ENCODE peak calls at places on chromosomes 13 and 19, in eight cellular contexts. X is lower lobe of right lung; Y is aorta; D is CD4-positive, alpha-beta memory T cell; H is tibial artery; Z is GM23248; G is neural progenitor cell; N is stomach. C is an unnamed sample. For H3K27me3, the result is how much of the 10 kb centered on the place peaks cover.

GRCh38 chr19:4657262-4657661 is 12.9 kb downstream of the MYDGF start:
- DNase-seq in X (no peak), Y (no peak), D (no peak), H (no peak), Z (no peak), G (no peak), N (no peak), C (no peak)

GRCh38 chr13:43054803-43055802 is 31.7 kb downstream of the DNAJC15 start:
- DNase-seq in X (no peak), Y (no peak), D (peak), H (no peak), Z (peak), G (peak), N (no peak), C (no peak)

GRCh38 chr13:94479559-94480095 is at the start of gene DCT:
- DNase-seq in X (no peak), Y (no peak), D (no peak), H (no peak), Z (no peak), G (peak), N (no peak), C (no peak)

GRCh38 chr19:5058456-5059190 is 89.7 kb downstream of the KDM4B start:
- DNase-seq in X (no peak), Y (no peak), D (no peak), H (no peak), Z (peak), G (no peak), N (no peak), C (no peak)

GRCh38 chr19:17138937-17139598 is 63.5 kb downstream of the MYO9B start:
- DNase-seq in X (peak), Y (no peak), D (no peak), H (no peak), Z (no peak), G (no peak), N (peak), C (no peak)

GRCh38 chr13:39699274-39699673 is 43.8 kb downstream of the COG6 start:
- DNase-seq in X (no peak), Y (no peak), D (no peak), H (no peak), Z (no peak), G (no peak), N (no peak), C (no peak)

GRCh38 chr13:71672527-71672926 is 194.5 kb downstream of the DACH1 start:
- DNase-seq in X (no peak), Y (no peak), D (no peak), H (no peak), Z (no peak), G (no peak), N (no peak), C (no peak)

GRCh38 chr13:23467048-23467931 is 33.8 kb upstream of the SACS start:
- DNase-seq in X (no peak), Y (peak), D (no peak), H (no peak), Z (peak), G (peak), N (no peak), C (no peak)

GRCh38 chr13:42378383-42378780 is 106.4 kb downstream of the AKAP11 start:
- DNase-seq in X (no peak), Y (no peak), D (no peak), H (no peak), Z (no peak), G (no peak), N (no peak), C (no peak)

GRCh38 chr13:31859546-31859945 is 120.2 kb downstream of the RXFP2 start:
- DNase-seq in X (no peak), Y (no peak), D (no peak), H (no peak), Z (peak), G (no peak), N (no peak), C (no peak)

GRCh38 chr19:15191982-15192381 is 8.8 kb downstream of the NOTCH3 start:
- DNase-seq in X (no peak), Y (no peak), D (no peak), H (no peak), Z (no peak), G (no peak), N (no peak), C (no peak)

GRCh38 chr13:110416131-110416584 is 109.1 kb downstream of the COL4A2 start:
- DNase-seq in X (no peak), Y (no peak), D (no peak), H (no peak), Z (peak), G (no peak), N (no peak), C (no peak)

GRCh38 chr13:21242236-21242635 is 65.8 kb downstream of the MRPL57 start:
- DNase-seq in X (no peak), Y (no peak), D (no peak), H (no peak), Z (no peak), G (peak), N (no peak), C (no peak)

GRCh38 chr19:57302020-57302465 is 18.2 kb upstream of the ZNF543 start:
- DNase-seq in X (no peak), Y (peak), D (no peak), H (peak), Z (peak), G (no peak), N (no peak), C (no peak)

GRCh38 chr19:13016628-13017305 is 21.5 kb downstream of the NFIX start:
- DNase-seq in X (no peak), Y (no peak), D (no peak), H (no peak), Z (peak), G (peak), N (no peak), C (no peak)

GRCh38 chr19:13014921-13015280 is 19.6 kb downstream of the NFIX start:
- DNase-seq in X (no peak), Y (no peak), D (no peak), H (no peak), Z (peak), G (no peak), N (no peak), C (no peak)

GRCh38 chr19:13017306-13018036 is 22.2 kb downstream of the NFIX start:
- DNase-seq in X (no peak), Y (no peak), D (no peak), H (no peak), Z (peak), G (no peak), N (no peak), C (no peak)

GRCh38 chr19:13015361-13016231 is 20.3 kb downstream of the NFIX start:
- DNase-seq in X (no peak), Y (no peak), D (no peak), H (no peak), Z (peak), G (peak), N (no peak), C (no peak)

DNA sequence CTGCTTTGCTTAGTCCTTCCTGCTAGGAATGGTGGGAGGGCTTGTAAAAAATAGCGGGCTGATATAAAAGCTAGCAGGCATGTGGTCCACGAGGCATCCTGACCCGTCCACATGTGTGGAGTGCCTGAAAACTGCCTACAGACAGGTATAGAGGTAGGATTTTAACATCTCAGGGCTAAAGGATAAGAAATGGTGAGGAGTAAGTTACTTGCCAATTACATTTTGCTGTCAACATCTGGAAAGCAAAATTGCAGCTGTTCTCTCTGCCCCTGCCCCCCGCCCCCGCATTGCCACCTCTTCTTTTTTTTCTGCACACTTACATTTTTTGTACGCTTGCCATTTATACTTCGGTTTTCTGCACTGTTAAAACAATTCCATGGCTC is 21.0 kb downstream of the NFIX start:
- DNase-seq in X (no peak), Y (no peak), D (no peak), H (no peak), Z (no peak), G (no peak), N (no peak), C (no peak)
- H3K27ac ChIP-seq in X (peak), Y (peak), D (no peak), H (peak), Z (peak), G (no peak), N (peak), C (no peak)

GRCh38 chr19:1748703-1749341 is 4.5 kb upstream of the ONECUT3 start:
- DNase-seq in X (no peak), Y (no peak), D (no peak), H (no peak), Z (no peak), G (no peak), N (no peak), C (no peak)
- H3K4me3 ChIP-seq in X (no peak), Y (no peak), D (no peak), H (no peak), Z (no peak), G (no peak), N (peak), C (no peak)

DNA sequence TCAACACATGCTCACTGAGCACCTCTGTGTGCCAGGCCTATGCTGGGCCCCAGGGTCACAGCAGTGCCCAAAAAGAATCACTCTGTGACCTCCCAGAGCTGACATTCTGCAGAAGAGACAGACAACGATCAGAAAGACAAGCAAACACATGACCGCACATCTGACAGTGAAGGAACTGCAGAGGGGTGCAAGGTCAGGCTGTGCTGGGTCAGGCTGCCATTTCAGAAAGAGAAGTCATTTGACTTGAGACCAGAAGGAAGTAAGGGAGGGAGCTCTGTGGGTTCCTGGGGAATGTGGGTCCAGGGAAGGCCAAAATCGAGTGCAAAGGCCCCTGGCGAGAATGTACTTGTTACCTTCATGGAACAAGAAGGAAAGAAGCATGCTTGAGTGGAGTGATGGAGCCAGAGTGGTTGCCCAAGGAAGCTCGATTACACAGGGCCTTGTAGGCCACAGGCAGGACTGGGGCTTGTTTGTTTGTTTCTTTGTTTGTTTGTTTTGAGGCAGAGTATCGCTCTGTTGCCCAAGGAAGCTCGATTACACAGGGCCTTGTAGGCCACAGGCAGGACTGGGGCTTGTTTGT is 11.4 kb upstream of the CD22 start:
- DNase-seq in X (no peak), Y (no peak), D (no peak), H (peak), Z (no peak), G (no peak), N (no peak), C (no peak)
- H3K27me3 ChIP-seq in X (under half), Y (under half), D (under half), H (under half), Z (under half), G (under half), N (under half), C (under half)

GRCh38 chr13:113758651-113759524 is at the start of gene TMEM255B:
- DNase-seq in X (peak), Y (peak), D (peak), H (peak), Z (peak), G (peak), N (peak), C (peak)
- H3K27ac ChIP-seq in X (peak), Y (no peak), D (no peak), H (peak), Z (no peak), G (no peak), N (peak), C (no peak)

GRCh38 chr13:29505511-29505910 is 90.0 kb downstream of the SLC7A1 start:
- DNase-seq in X (no peak), Y (no peak), D (no peak), H (no peak), Z (no peak), G (no peak), N (no peak), C (no peak)
- H3K4me3 ChIP-seq in X (no peak), Y (no peak), D (no peak), H (no peak), Z (no peak), G (no peak), N (no peak), C (no peak)

C was measured in CD8-positive, alpha-beta T cell.